ENCODE peak calls at places on chromosomes 7 and 10, in nine cellular contexts. T, F, L, N, Q, P, H, D and Y are unnamed samples.

GRCh38 chr7:137953043-137953691 is 48.7 kb downstream of the CREB3L2 start:
- DNase-seq in H (peak), L (no peak), P (no peak), Q (no peak), N (peak), D (peak), F (no peak), T (no peak), Y (no peak)

GRCh38 chr10:119516381-119517234 is 25.9 kb downstream of the RGS10 start:
- DNase-seq in P (no peak), Q (no peak), T (peak), F (no peak), L (no peak), N (no peak), H (no peak), D (peak), Y (peak)

GRCh38 chr7:51014811-51015210 is 232.1 kb upstream of the GRB10 start:
- DNase-seq in F (no peak), N (no peak), T (no peak), H (no peak), P (no peak), Q (no peak), D (no peak), L (no peak), Y (no peak)

GRCh38 chr10:1420663-1421362 is 316.5 kb downstream of the ADARB2 start:
- DNase-seq in Q (peak), D (peak), H (peak), T (peak), F (peak), N (peak), P (no peak), L (peak), Y (peak)

GRCh38 chr10:48533951-48534720 is 70.7 kb downstream of the ARHGAP22 start:
- DNase-seq in N (no peak), D (peak), T (no peak), P (no peak), F (peak), H (peak), Q (no peak), L (no peak), Y (no peak)

GRCh38 chr7:85749715-85750453 is 563.0 kb upstream of the SEMA3D start:
- DNase-seq in D (no peak), Q (no peak), T (no peak), F (no peak), L (no peak), N (no peak), P (no peak), H (no peak), Y (no peak)

GRCh38 chr7:90455163-90456030 is 14.0 kb upstream of the PTTG1IP2 start:
- DNase-seq in Q (peak), P (no peak), T (no peak), F (no peak), N (peak), H (peak), D (peak), L (peak), Y (peak)

GRCh38 chr10:119786117-119786769 is 60.4 kb downstream of the INPP5F start:
- DNase-seq in L (no peak), H (no peak), F (no peak), P (no peak), D (peak), T (no peak), N (peak), Q (no peak), Y (no peak)

GRCh38 chr10:129285459-129285858 is 181.6 kb upstream of the MGMT start:
- DNase-seq in F (no peak), T (no peak), H (no peak), N (no peak), P (no peak), L (no peak), Q (no peak), D (no peak), Y (no peak)

GRCh38 chr10:56349611-56350010 is 11.4 kb downstream of the ZWINT start:
- DNase-seq in N (no peak), L (no peak), Q (no peak), H (no peak), D (no peak), T (no peak), F (no peak), P (no peak), Y (no peak)

GRCh38 chr7:23247101-23247601 is 576 bp downstream of the GPNMB start:
- DNase-seq in T (no peak), Q (no peak), N (no peak), P (no peak), F (no peak), D (no peak), L (no peak), H (no peak), Y (no peak)

GRCh38 chr7:158646766-158647474 is 57.7 kb downstream of the NCAPG2 start:
- DNase-seq in L (no peak), F (no peak), H (peak), D (no peak), N (no peak), T (no peak), Q (no peak), P (no peak), Y (no peak)

GRCh38 chr10:65234261-65234660 is 1691.6 kb upstream of the LRRTM3 start:
- DNase-seq in Q (no peak), T (no peak), P (no peak), F (no peak), H (no peak), L (no peak), N (no peak), D (no peak), Y (no peak)

GRCh38 chr7:47370461-47371042 is 211.4 kb downstream of the TNS3 start:
- DNase-seq in D (no peak), T (no peak), H (no peak), Q (no peak), F (no peak), P (no peak), L (no peak), N (no peak), Y (no peak)

GRCh38 chr7:2638224-2638991 is 6.6 kb downstream of the TTYH3 start:
- DNase-seq in Q (peak), L (no peak), D (no peak), T (no peak), F (no peak), H (peak), P (peak), N (no peak), Y (no peak)

GRCh38 chr7:65269150-65269856 is 104.4 kb upstream of the ZNF92 start:
- DNase-seq in F (no peak), T (peak), P (no peak), D (peak), L (peak), N (peak), H (peak), Q (peak), Y (no peak)

GRCh38 chr10:34794835-34795234 is 20.3 kb downstream of the PARD3 start:
- DNase-seq in T (no peak), H (no peak), Q (no peak), F (no peak), D (no peak), L (no peak), P (no peak), N (no peak), Y (no peak)

GRCh38 chr7:36155811-36156361 is 2.8 kb downstream of the EEPD1 start:
- DNase-seq in N (peak), T (no peak), P (no peak), H (peak), F (peak), Q (peak), L (peak), D (peak), Y (no peak)